ENCODE peak calls at places on chromosome 19, in six cellular contexts. U is H9, L is H1, J is IMR-90, I is mesenchymal stem cell, M is neuronal stem cell. T is an unnamed sample.

GRCh38 chr19:23507441-23507840 is 112.2 kb upstream of the ZNF91 start:
- DNase-seq in L (no peak), U (no peak), J (no peak), I (no peak), M (no peak), T (no peak)

GRCh38 chr19:46357846-46358583 is 11.1 kb downstream of the PPP5C start:
- DNase-seq in I (no peak), J (peak), U (no peak), M (no peak), L (no peak), T (peak)

GRCh38 chr19:11092181-11092538 is 2.9 kb downstream of the LDLR start:
- DNase-seq in M (no peak), L (no peak), I (peak), U (no peak), J (peak), T (peak)

GRCh38 chr19:53980553-53981407 is 10.7 kb upstream of the CACNG6 start:
- DNase-seq in U (peak), M (no peak), J (peak), I (peak), L (peak), T (no peak)

GRCh38 chr19:38741670-38742069 is 2.6 kb downstream of the CAPN12 start:
- DNase-seq in M (no peak), L (no peak), J (no peak), U (no peak), I (no peak), T (no peak)

GRCh38 chr19:12133069-12133468 is 7.1 kb downstream of the ZNF20 start:
- DNase-seq in M (no peak), L (no peak), J (no peak), U (no peak), I (peak), T (no peak)

GRCh38 chr19:35719402-35720162 is 1.8 kb downstream of the KMT2B start:
- DNase-seq in U (no peak), L (no peak), I (no peak), J (no peak), M (no peak), T (no peak)

GRCh38 chr19:12956446-12957388 is at the start of gene GADD45GIP1:
- DNase-seq in M (no peak), I (peak), U (peak), J (peak), L (peak), T (peak)

GRCh38 chr19:10339380-10339960 is at the start of gene ICAM3:
- DNase-seq in U (peak), J (no peak), L (peak), I (no peak), M (no peak), T (no peak)

GRCh38 chr19:39792999-39793546 is 14.4 kb downstream of the LEUTX start:
- DNase-seq in M (peak), I (peak), L (peak), J (peak), U (peak), T (peak)

GRCh38 chr19:17751103-17751911 is at the start of gene FCHO1:
- DNase-seq in L (no peak), J (no peak), M (no peak), U (no peak), I (no peak), T (no peak)

GRCh38 chr19:6066661-6067646 is 43.3 kb downstream of the RFX2 start:
- DNase-seq in J (peak), I (peak), L (peak), M (peak), U (peak), T (peak)

GRCh38 chr19:29060833-29061364 is 152.1 kb downstream of the UQCRFS1 start:
- DNase-seq in J (no peak), L (no peak), I (no peak), M (no peak), U (no peak), T (no peak)

DNA sequence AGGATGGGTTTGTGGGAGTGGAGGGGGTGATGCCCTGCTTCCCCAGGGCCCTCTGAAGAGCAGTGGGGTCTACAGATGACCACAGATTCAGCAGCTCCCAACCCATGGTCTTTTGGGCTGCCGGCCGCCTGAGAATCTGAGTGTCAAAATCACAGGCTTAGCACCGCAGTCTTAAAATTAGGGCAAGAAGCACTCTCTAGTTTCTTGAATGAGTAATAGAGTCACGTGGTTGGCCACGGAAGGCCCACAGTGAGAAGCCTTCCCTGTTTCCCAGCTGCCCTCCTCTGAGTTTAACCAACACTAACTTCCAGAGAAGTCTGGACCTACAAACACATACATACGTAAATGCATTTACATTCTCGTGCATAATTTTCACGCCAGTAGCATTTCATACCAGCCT is 5.2 kb downstream of the PRMT1 start:
- DNase-seq in M (no peak), J (no peak), L (no peak), U (no peak), I (no peak), T (no peak)
- H3K14ac ChIP-seq in M (no peak), J (no peak), L (no peak), U (no peak), I (no peak), T (no peak)

GRCh38 chr19:41917676-41918075 is 10.6 kb downstream of the ERFL start:
- DNase-seq in I (no peak), J (no peak), M (no peak), U (no peak), L (no peak), T (no peak)

GRCh38 chr19:41914906-41915247 is 13.4 kb downstream of the ERFL start:
- DNase-seq in L (no peak), I (no peak), M (no peak), J (no peak), U (no peak), T (no peak)

GRCh38 chr19:41915248-41916032 is 12.8 kb downstream of the ERFL start:
- DNase-seq in I (no peak), J (no peak), M (no peak), U (no peak), L (no peak), T (no peak)

GRCh38 chr19:41914191-41914834 is 13.9 kb downstream of the ERFL start:
- DNase-seq in L (no peak), U (no peak), J (no peak), M (no peak), I (no peak), T (no peak)

DNA sequence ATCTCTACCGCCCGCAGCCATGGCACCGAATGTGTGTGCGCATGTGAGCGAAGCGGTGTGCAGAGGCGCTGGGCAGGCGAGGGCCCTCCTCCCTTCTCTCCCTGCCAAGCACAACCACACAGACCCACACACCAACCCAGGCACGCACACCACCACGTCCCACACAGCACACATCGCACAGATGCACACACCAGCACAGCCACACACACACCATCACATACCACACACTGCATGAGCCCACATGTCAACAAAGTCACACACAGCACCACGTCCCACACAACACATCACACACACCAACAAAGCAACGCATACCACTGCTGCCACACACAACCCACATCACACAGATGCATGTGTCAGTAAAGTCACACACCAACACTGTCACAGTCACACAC is 12.2 kb downstream of the ERFL start:
- DNase-seq in I (no peak), L (no peak), M (no peak), J (no peak), U (no peak), T (no peak)
- H3K14ac ChIP-seq in I (peak), L (no peak), M (peak), J (no peak), U (no peak), T (no peak)

DNA sequence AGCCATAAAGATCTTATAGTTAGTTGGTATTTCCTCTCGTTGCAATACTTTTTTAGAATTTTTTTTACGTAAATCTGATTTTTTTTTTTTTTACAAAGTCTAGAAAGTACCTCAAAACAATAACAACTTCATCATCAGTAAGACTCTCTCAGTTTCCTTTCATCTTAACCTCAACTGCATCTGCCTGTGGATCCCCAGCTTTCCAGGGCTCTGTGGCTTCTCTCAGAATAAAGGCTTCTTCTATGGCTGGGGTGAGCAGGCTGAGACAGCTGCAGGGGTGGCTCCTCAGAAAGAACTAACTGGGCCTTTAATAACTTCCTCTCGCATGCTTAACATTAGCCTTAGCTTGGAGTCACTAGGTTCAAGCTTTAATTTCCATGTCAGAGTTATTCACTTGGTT is 4.2 kb downstream of the ZNF506 start:
- DNase-seq in L (no peak), U (no peak), I (no peak), M (no peak), J (no peak), T (no peak)
- H3K14ac ChIP-seq in L (no peak), U (no peak), I (no peak), M (no peak), J (no peak), T (no peak)

GRCh38 chr19:55261671-55262126 is 2.9 kb upstream of the PPP6R1 start:
- DNase-seq in M (no peak), L (peak), J (no peak), I (no peak), U (peak), T (no peak)
- H3K14ac ChIP-seq in M (no peak), L (no peak), J (no peak), I (no peak), U (no peak), T (no peak)

DNA sequence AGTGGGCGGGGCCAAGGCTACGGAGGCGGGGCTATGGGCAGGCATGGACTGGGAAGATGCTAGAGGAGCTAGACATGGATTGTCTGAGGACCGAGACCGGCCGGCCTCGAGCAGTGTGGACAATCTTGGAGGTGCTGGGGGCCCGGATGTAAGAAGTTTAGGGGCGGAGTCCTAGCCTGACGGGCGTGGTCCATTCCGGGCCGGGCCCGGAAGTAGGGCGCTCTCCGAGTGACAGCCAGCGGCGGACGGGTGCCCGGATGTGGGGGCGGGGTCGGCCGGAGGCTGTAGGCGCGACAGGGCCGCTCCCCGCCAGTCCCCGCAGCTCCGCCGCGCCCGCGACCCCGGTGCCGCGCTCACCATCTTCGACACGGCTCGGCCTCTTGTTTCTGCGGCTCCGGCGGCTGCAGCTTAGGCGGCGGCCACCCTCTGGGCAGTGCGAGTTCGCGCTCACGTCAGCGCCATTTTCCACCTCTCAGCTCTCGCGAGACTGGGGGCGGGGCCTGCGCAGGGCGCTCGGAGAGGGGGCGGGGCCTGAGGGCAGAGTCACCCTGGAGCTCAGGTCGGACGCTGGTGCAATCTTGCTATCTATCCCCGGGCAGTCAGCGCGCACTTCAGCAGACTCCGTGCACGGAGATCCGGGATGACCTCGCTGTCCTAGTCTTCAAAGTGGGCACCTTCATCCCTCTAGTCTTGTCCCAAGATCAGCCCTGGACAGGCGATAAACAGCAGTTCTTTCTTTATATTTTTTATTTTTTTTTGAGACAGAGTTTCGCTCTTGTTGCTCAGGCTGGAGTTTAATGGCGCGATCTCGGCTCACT is at the start of gene ZNF414:
- DNase-seq in J (peak), M (peak), U (peak), L (peak), I (peak), T (peak)
- H3K14ac ChIP-seq in J (peak), M (peak), U (peak), L (no peak), I (peak), T (peak)

GRCh38 chr19:1867359-1867724 is 4.0 kb upstream of the KLF16 start:
- DNase-seq in M (no peak), U (no peak), J (no peak), L (no peak), I (no peak), T (no peak)
- H3K14ac ChIP-seq in M (no peak), U (no peak), J (no peak), L (no peak), I (no peak), T (no peak)

GRCh38 chr19:20612711-20613316 is 47.2 kb upstream of the ZNF737 start:
- DNase-seq in M (no peak), I (no peak), U (no peak), J (no peak), L (no peak), T (no peak)
- H3K14ac ChIP-seq in M (no peak), I (no peak), U (no peak), J (no peak), L (no peak), T (no peak)

GRCh38 chr19:49863254-49863934 is 4.0 kb downstream of the PNKP start:
- DNase-seq in M (no peak), I (no peak), J (no peak), L (no peak), U (no peak), T (no peak)

GRCh38 chr19:49863935-49864320 is 3.4 kb downstream of the PNKP start:
- DNase-seq in J (no peak), L (no peak), U (no peak), M (no peak), I (no peak), T (no peak)

GRCh38 chr19:49861127-49861526 is 6.2 kb downstream of the PNKP start:
- DNase-seq in L (peak), U (peak), M (no peak), J (no peak), I (no peak), T (peak)

GRCh38 chr19:49861541-49862410 is 5.6 kb downstream of the PNKP start:
- DNase-seq in L (no peak), I (no peak), M (no peak), U (peak), J (no peak), T (peak)

GRCh38 chr19:49862411-49863253 is 4.7 kb downstream of the PNKP start:
- DNase-seq in U (peak), J (no peak), I (peak), L (peak), M (no peak), T (no peak)
- H3K14ac ChIP-seq in U (no peak), J (no peak), I (no peak), L (no peak), M (no peak), T (no peak)

GRCh38 chr19:15022752-15023151 is 26.5 kb upstream of the CASP14 start:
- DNase-seq in I (no peak), U (peak), L (no peak), M (no peak), J (no peak), T (no peak)
- H3K14ac ChIP-seq in I (no peak), U (no peak), L (no peak), M (no peak), J (no peak), T (no peak)

T was measured in trophoblast cell.